ENCODE peak calls at places on chromosomes 6 and 20, in five cellular contexts. One of them, this sample, is unnamed.

GRCh38 chr20:10328897-10329255 is 105.1 kb downstream of the MKKS start:
- DNase-seq in A549: peak; percentile 44
- DNase-seq in fibroblast of pulmonary artery: no peak
- DNase-seq in BJ: no peak
- DNase-seq in heart right ventricle: no peak
- DNase-seq in this sample: no peak

GRCh38 chr6:140572129-140572528 is 1197.7 kb upstream of the CITED2 start:
- DNase-seq in A549: no peak
- DNase-seq in fibroblast of pulmonary artery: peak; percentile 96
- DNase-seq in BJ: peak; percentile 93
- DNase-seq in heart right ventricle: no peak
- DNase-seq in this sample: no peak

GRCh38 chr6:33276864-33277662 is at the start of gene B3GALT4:
- DNase-seq in A549: peak; percentile 73
- DNase-seq in fibroblast of pulmonary artery: peak; percentile 60
- DNase-seq in BJ: no peak
- DNase-seq in heart right ventricle: peak; percentile 79
- DNase-seq in this sample: peak; percentile 84

GRCh38 chr6:33279971-33280511 is 3.1 kb downstream of the B3GALT4 start:
- DNase-seq in A549: peak; percentile 85
- DNase-seq in fibroblast of pulmonary artery: peak; percentile 65
- DNase-seq in BJ: no peak
- DNase-seq in heart right ventricle: no peak
- DNase-seq in this sample: no peak

GRCh38 chr20:4546786-4547185 is 174.9 kb upstream of the PRND start:
- DNase-seq in A549: peak; percentile 85
- DNase-seq in fibroblast of pulmonary artery: peak; percentile 66
- DNase-seq in BJ: peak; percentile 83
- DNase-seq in heart right ventricle: no peak
- DNase-seq in this sample: no peak

GRCh38 chr20:24572862-24573261 is 103.4 kb downstream of the SYNDIG1 start:
- DNase-seq in A549: no peak
- DNase-seq in fibroblast of pulmonary artery: no peak
- DNase-seq in BJ: no peak
- DNase-seq in heart right ventricle: no peak
- DNase-seq in this sample: no peak

GRCh38 chr20:38304845-38305447 is 990 bp downstream of the BPI start:
- DNase-seq in A549: peak; percentile 43
- DNase-seq in fibroblast of pulmonary artery: peak; percentile 58
- DNase-seq in BJ: no peak
- DNase-seq in heart right ventricle: no peak
- DNase-seq in this sample: peak; percentile 40

GRCh38 chr20:2820896-2821869 is 5.0 kb downstream of the TMEM239 start:
- DNase-seq in A549: no peak
- DNase-seq in fibroblast of pulmonary artery: no peak
- DNase-seq in BJ: no peak
- DNase-seq in heart right ventricle: no peak
- DNase-seq in this sample: no peak

GRCh38 chr6:161186173-161186769 is 87.6 kb downstream of the AGPAT4 start:
- DNase-seq in A549: peak; percentile 18
- DNase-seq in fibroblast of pulmonary artery: peak; percentile 55
- DNase-seq in BJ: peak; percentile 43
- DNase-seq in heart right ventricle: no peak
- DNase-seq in this sample: no peak

GRCh38 chr6:162100091-162100490 is 627.5 kb downstream of the PRKN start:
- DNase-seq in A549: no peak
- DNase-seq in fibroblast of pulmonary artery: peak; percentile 33
- DNase-seq in BJ: no peak
- DNase-seq in heart right ventricle: no peak
- DNase-seq in this sample: no peak

GRCh38 chr20:44911264-44911921 is 1.5 kb downstream of the PABPC1L start:
- DNase-seq in A549: peak; percentile 88
- DNase-seq in fibroblast of pulmonary artery: peak; percentile 62
- DNase-seq in BJ: no peak
- DNase-seq in heart right ventricle: peak; percentile 19
- DNase-seq in this sample: peak; percentile 67

GRCh38 chr6:27141472-27142015 is 106.0 kb upstream of the PRSS16 start:
- DNase-seq in A549: no peak
- DNase-seq in fibroblast of pulmonary artery: no peak
- DNase-seq in BJ: no peak
- DNase-seq in heart right ventricle: no peak
- DNase-seq in this sample: no peak

GRCh38 chr20:62662422-62662821 is 20.1 kb downstream of the SLCO4A1 start:
- DNase-seq in A549: no peak
- DNase-seq in fibroblast of pulmonary artery: peak; percentile 47
- DNase-seq in BJ: peak; percentile 75
- DNase-seq in heart right ventricle: no peak
- DNase-seq in this sample: no peak

GRCh38 chr6:163394659-163395058 is 19.9 kb upstream of the QKI start:
- DNase-seq in A549: no peak
- DNase-seq in fibroblast of pulmonary artery: no peak
- DNase-seq in BJ: no peak
- DNase-seq in heart right ventricle: no peak
- DNase-seq in this sample: no peak

GRCh38 chr6:44869321-44869897 is 458.7 kb upstream of the RUNX2 start:
- DNase-seq in A549: no peak
- DNase-seq in fibroblast of pulmonary artery: no peak
- DNase-seq in BJ: no peak
- DNase-seq in heart right ventricle: no peak
- DNase-seq in this sample: no peak

GRCh38 chr20:11919571-11919970 is 1.9 kb downstream of the BTBD3 start:
- DNase-seq in A549: no peak
- DNase-seq in fibroblast of pulmonary artery: no peak
- DNase-seq in BJ: no peak
- DNase-seq in heart right ventricle: no peak
- DNase-seq in this sample: no peak

GRCh38 chr20:1833728-1834726 is 61.2 kb upstream of the SIRPA start:
- DNase-seq in A549: no peak
- DNase-seq in fibroblast of pulmonary artery: no peak
- DNase-seq in BJ: no peak
- DNase-seq in heart right ventricle: no peak
- DNase-seq in this sample: no peak

GRCh38 chr6:144690109-144690508 is 405.0 kb downstream of the UTRN start:
- DNase-seq in A549: no peak
- DNase-seq in fibroblast of pulmonary artery: no peak
- DNase-seq in BJ: no peak
- DNase-seq in heart right ventricle: no peak
- DNase-seq in this sample: no peak

GRCh38 chr6:2977799-2978558 is 6.6 kb upstream of the SERPINB6 start:
- DNase-seq in A549: no peak
- DNase-seq in fibroblast of pulmonary artery: no peak
- DNase-seq in BJ: no peak
- DNase-seq in heart right ventricle: no peak
- DNase-seq in this sample: no peak

GRCh38 chr6:148999921-149000589 is 253.2 kb downstream of the UST start:
- DNase-seq in A549: peak; percentile 29
- DNase-seq in fibroblast of pulmonary artery: peak; percentile 88
- DNase-seq in BJ: peak; percentile 57
- DNase-seq in heart right ventricle: peak; percentile 81
- DNase-seq in this sample: peak; percentile 38

GRCh38 chr6:143515766-143516355 is 4.3 kb upstream of the FUCA2 start:
- DNase-seq in A549: no peak
- DNase-seq in fibroblast of pulmonary artery: no peak
- DNase-seq in BJ: no peak
- DNase-seq in heart right ventricle: no peak
- DNase-seq in this sample: no peak

GRCh38 chr6:12147557-12148316 is 135.6 kb downstream of the HIVEP1 start:
- DNase-seq in A549: no peak
- DNase-seq in fibroblast of pulmonary artery: peak; percentile 31
- DNase-seq in BJ: no peak
- DNase-seq in heart right ventricle: no peak
- DNase-seq in this sample: no peak

GRCh38 chr6:6588064-6588923 is at the start of gene LY86:
- DNase-seq in A549: no peak
- DNase-seq in fibroblast of pulmonary artery: no peak
- DNase-seq in BJ: no peak
- DNase-seq in heart right ventricle: peak; percentile 54
- DNase-seq in this sample: no peak

GRCh38 chr20:11260611-11261010 is 586.8 kb upstream of the JAG1 start:
- DNase-seq in A549: no peak
- DNase-seq in fibroblast of pulmonary artery: peak; percentile 54
- DNase-seq in BJ: no peak
- DNase-seq in heart right ventricle: no peak
- DNase-seq in this sample: no peak

GRCh38 chr6:91534614-91535013 is 947.7 kb upstream of the MAP3K7 start:
- DNase-seq in A549: no peak
- DNase-seq in fibroblast of pulmonary artery: no peak
- DNase-seq in BJ: no peak
- DNase-seq in heart right ventricle: no peak
- DNase-seq in this sample: no peak

GRCh38 chr6:18155273-18155863 is at the start of gene KDM1B:
- DNase-seq in A549: peak; percentile 95
- DNase-seq in fibroblast of pulmonary artery: peak; percentile 99
- DNase-seq in BJ: peak; percentile 81
- DNase-seq in heart right ventricle: peak; percentile 99
- DNase-seq in this sample: peak; percentile 99
- TF ChIP-seq CTCF in A549: no peak
- TF ChIP-seq CTCF in fibroblast of pulmonary artery: no peak
- TF ChIP-seq CTCF in BJ: no peak
- TF ChIP-seq CTCF in heart right ventricle: no peak
- TF ChIP-seq CTCF in this sample: no peak

GRCh38 chr6:139252018-139252390 is 39.8 kb downstream of the TXLNB start:
- DNase-seq in A549: no peak
- DNase-seq in fibroblast of pulmonary artery: no peak
- DNase-seq in BJ: no peak
- DNase-seq in heart right ventricle: no peak
- DNase-seq in this sample: no peak

GRCh38 chr6:139248911-139249310 is 42.9 kb downstream of the TXLNB start:
- DNase-seq in A549: no peak
- DNase-seq in fibroblast of pulmonary artery: no peak
- DNase-seq in BJ: no peak
- DNase-seq in heart right ventricle: no peak
- DNase-seq in this sample: no peak

GRCh38 chr6:139251377-139252017 is 40.3 kb downstream of the TXLNB start:
- DNase-seq in A549: no peak
- DNase-seq in fibroblast of pulmonary artery: no peak
- DNase-seq in BJ: no peak
- DNase-seq in heart right ventricle: peak; percentile 53
- DNase-seq in this sample: no peak

GRCh38 chr6:139249387-139249786 is 42.4 kb downstream of the TXLNB start:
- DNase-seq in A549: no peak
- DNase-seq in fibroblast of pulmonary artery: no peak
- DNase-seq in BJ: no peak
- DNase-seq in heart right ventricle: no peak
- DNase-seq in this sample: no peak

DNA sequence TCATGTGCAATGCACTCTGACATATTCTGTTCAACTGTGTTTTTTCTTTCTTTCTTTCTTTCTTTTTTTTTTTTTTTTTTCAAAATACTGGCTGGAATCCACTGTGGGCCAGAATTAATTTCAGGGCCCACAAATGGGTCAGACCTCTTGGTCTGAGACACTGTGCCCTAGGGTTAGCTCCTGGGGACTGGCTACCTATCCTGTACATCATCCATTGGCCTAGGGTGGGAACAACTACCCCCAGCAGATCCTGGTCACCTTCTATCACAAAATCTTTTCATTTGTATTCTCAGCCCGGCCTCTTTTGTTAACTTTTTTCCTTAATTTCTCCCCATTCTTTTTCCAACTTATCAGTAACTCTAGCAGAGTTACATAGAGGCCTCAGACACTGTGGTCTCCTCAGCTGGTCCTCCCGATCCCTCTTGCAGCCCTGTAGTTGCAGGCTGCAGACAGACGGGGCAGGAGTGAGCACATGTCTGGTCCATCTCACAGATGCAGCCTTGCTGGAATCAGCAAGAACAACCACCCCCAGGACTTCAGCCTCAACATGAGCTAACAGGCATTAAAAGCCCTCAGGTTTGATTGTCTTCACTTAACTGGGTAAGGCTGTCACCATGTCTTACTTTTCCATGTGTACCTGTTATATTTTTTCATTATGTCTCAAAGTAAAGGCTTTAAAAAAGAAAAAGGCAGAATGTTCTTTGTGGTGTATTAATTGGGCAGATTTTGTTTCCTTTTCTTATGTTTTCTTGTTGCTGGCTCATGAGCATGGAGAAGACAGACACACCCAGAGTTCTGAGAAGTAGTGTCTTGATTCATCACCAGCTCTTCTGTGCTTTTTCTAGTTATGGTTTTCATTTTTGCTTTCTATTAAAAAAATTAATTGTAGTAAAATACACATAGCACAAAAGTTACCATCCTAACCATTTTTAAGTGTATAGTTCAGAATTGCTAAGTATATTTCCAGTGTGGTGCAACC is 41.2 kb downstream of the TXLNB start:
- DNase-seq in A549: peak; percentile 53
- DNase-seq in fibroblast of pulmonary artery: peak; percentile 59
- DNase-seq in BJ: no peak
- DNase-seq in heart right ventricle: peak; percentile 63
- DNase-seq in this sample: peak; percentile 54
- TF ChIP-seq CTCF in A549: peak; percentile 20
- TF ChIP-seq CTCF in fibroblast of pulmonary artery: peak; percentile 64
- TF ChIP-seq CTCF in BJ: peak; percentile 71
- TF ChIP-seq CTCF in heart right ventricle: peak; percentile 65
- TF ChIP-seq CTCF in this sample: peak; percentile 51

GRCh38 chr20:19758888-19759331 is 852 bp downstream of the RIN2 start:
- DNase-seq in A549: peak; percentile 56
- DNase-seq in fibroblast of pulmonary artery: peak; percentile 60
- DNase-seq in BJ: no peak
- DNase-seq in heart right ventricle: peak; percentile 84
- DNase-seq in this sample: peak; percentile 49

GRCh38 chr20:19760371-19760721 is 2.3 kb downstream of the RIN2 start:
- DNase-seq in A549: no peak
- DNase-seq in fibroblast of pulmonary artery: no peak
- DNase-seq in BJ: no peak
- DNase-seq in heart right ventricle: no peak
- DNase-seq in this sample: no peak

GRCh38 chr20:19757973-19758887 is at the start of gene RIN2:
- DNase-seq in A549: peak; percentile 96
- DNase-seq in fibroblast of pulmonary artery: peak; percentile 96
- DNase-seq in BJ: peak; percentile 71
- DNase-seq in heart right ventricle: peak; percentile 94
- DNase-seq in this sample: peak; percentile 92

GRCh38 chr20:19756756-19757486 is 1.1 kb upstream of the RIN2 start:
- DNase-seq in A549: no peak
- DNase-seq in fibroblast of pulmonary artery: no peak
- DNase-seq in BJ: no peak
- DNase-seq in heart right ventricle: no peak
- DNase-seq in this sample: peak; percentile 40

DNA sequence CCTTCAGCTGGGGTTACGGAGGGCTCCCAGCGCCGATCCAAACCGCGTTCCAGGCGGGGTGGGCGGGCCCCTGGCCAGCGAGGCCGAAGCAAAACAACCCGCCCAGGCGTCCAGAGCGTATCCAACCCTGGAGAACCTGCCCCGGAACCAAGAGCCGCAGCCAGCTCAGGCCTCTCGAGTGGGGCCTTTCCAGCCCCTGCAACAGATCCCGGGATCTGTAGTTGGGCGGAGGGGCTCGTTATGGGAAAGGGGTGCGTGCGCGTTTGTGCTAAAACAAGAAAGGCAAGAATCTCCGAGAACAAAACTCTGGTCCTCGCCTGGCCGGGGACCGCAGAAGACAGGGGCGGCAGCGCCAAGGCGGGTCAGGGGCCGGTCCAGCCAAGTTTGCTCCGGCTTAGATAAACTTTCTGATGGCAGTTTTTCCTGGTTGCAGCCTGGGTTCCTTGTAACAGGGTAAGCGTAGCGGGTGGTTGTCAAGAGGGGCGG is 528 bp upstream of the RIN2 start:
- DNase-seq in A549: peak; percentile 58
- DNase-seq in fibroblast of pulmonary artery: peak; percentile 79
- DNase-seq in BJ: no peak
- DNase-seq in heart right ventricle: peak; percentile 90
- DNase-seq in this sample: peak; percentile 84
- TF ChIP-seq CTCF in A549: no peak
- TF ChIP-seq CTCF in fibroblast of pulmonary artery: no peak
- TF ChIP-seq CTCF in BJ: no peak
- TF ChIP-seq CTCF in heart right ventricle: no peak
- TF ChIP-seq CTCF in this sample: no peak

GRCh38 chr20:46089338-46090094 is at the start of gene NCOA5:
- DNase-seq in A549: peak; percentile 98
- DNase-seq in fibroblast of pulmonary artery: peak; percentile 97
- DNase-seq in BJ: peak; percentile 73
- DNase-seq in heart right ventricle: peak; percentile 97
- DNase-seq in this sample: peak; percentile 95
- TF ChIP-seq CTCF in A549: peak; percentile 39
- TF ChIP-seq CTCF in fibroblast of pulmonary artery: no peak
- TF ChIP-seq CTCF in BJ: peak; percentile 15
- TF ChIP-seq CTCF in heart right ventricle: peak; percentile 33
- TF ChIP-seq CTCF in this sample: no peak